ENCODE peak calls at places on chromosomes 4 and X, in seven cellular contexts. M, V, K, N, Q, B and H are unnamed samples.

GRCh38 chrX:24014388-24015018 is 12.5 kb downstream of the KLHL15 start:
- DNase-seq in M (no peak), V (no peak), K (no peak), N (no peak), Q (no peak), B (no peak), H (no peak)

GRCh38 chr4:10733016-10733415 is 48.4 kb upstream of the CLNK start:
- DNase-seq in M (no peak), V (no peak), K (no peak), N (no peak), Q (no peak), B (no peak), H (no peak)

GRCh38 chr4:159227378-159227777 is 124.5 kb downstream of the RAPGEF2 start:
- DNase-seq in M (no peak), V (no peak), K (no peak), N (no peak), Q (no peak), B (no peak), H (no peak)

GRCh38 chr4:55733874-55734437 is 85.6 kb upstream of the EXOC1L start:
- DNase-seq in M (peak; percentile 14), V (peak; percentile 20), K (peak; percentile 50), N (peak; percentile 61), Q (peak; percentile 8), B (peak; percentile 35), H (no peak)

GRCh38 chr4:15100994-15101695 is 98.9 kb downstream of the CPEB2 start:
- DNase-seq in M (no peak), V (no peak), K (peak; percentile 24), N (peak; percentile 8), Q (no peak), B (no peak), H (no peak)

GRCh38 chr4:177554966-177555574 is 112.8 kb upstream of the AGA start:
- DNase-seq in M (no peak), V (no peak), K (peak; percentile 63), N (peak; percentile 58), Q (peak; percentile 36), B (no peak), H (no peak)

GRCh38 chr4:111662496-111662895 is 482.8 kb upstream of the FAM241A start:
- DNase-seq in M (no peak), V (no peak), K (no peak), N (no peak), Q (no peak), B (no peak), H (no peak)

GRCh38 chrX:153297376-153297775 is 24.2 kb downstream of the PNMA6F start:
- DNase-seq in M (no peak), V (no peak), K (no peak), N (no peak), Q (no peak), B (no peak), H (no peak)

GRCh38 chr4:26145212-26145611 is 175.6 kb upstream of the RBPJ start:
- DNase-seq in M (no peak), V (no peak), K (no peak), N (no peak), Q (no peak), B (no peak), H (no peak)

GRCh38 chrX:110734894-110735541 is 60.6 kb downstream of the CHRDL1 start:
- DNase-seq in M (no peak), V (peak; percentile 38), K (peak; percentile 47), N (peak; percentile 52), Q (no peak), B (no peak), H (no peak)

GRCh38 chr4:89753601-89754066 is 83.3 kb downstream of the SNCA start:
- DNase-seq in M (no peak), V (peak; percentile 94), K (peak; percentile 98), N (peak; percentile 98), Q (no peak), B (no peak), H (no peak)

GRCh38 chr4:101667348-101667747 is 123.2 kb upstream of the BANK1 start:
- DNase-seq in M (no peak), V (no peak), K (no peak), N (peak; percentile 3), Q (no peak), B (no peak), H (no peak)

GRCh38 chr4:107183155-107183774 is 147.2 kb upstream of the DKK2 start:
- DNase-seq in M (no peak), V (peak; percentile 20), K (peak; percentile 79), N (peak; percentile 72), Q (peak; percentile 60), B (no peak), H (no peak)

GRCh38 chr4:184664445-184665210 is 15.1 kb downstream of the PRIMPOL start:
- DNase-seq in M (no peak), V (no peak), K (peak; percentile 52), N (peak; percentile 44), Q (peak; percentile 71), B (no peak), H (no peak)

GRCh38 chr4:104750008-104750407 is 255.3 kb upstream of the CXXC4 start:
- DNase-seq in M (no peak), V (no peak), K (no peak), N (no peak), Q (no peak), B (no peak), H (no peak)

DNA sequence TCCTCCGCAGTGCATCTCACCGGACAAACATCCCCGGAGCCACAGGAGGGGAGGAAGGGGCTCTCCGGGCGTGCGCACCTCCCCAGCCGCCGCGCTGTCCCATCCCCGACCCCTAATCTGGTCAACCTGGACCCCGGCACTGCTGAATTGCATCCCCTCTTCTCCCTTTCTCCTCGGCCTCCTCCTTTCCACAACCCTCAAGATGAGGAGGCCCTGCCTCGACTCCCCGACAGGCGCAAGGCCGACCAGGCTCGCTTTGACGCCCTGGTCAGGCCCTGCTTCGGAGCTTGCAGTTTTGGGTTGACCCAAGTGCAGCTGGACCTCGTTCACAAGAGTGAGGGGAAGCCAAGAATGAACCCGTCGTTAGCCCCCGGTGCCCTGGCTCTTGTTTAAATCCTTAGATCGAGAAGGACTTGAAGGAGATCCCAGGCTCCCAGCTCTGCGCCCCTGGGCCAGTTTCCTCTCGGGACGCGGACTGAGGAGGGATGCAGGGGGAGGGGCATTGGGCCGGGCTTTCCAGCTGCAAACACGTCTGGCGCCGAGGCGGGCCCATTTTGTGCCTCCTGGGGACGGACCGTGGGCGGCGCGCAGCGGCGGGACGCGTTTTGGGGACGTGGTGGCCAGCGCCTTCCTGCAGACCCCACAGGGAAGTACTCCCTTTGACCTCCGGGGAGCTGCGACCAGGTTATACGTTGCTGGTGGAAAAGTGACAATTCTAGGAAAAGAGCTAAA is 2.5 kb downstream of the PDGFRA start:
- DNase-seq in M (peak; percentile 78), V (no peak), K (peak; percentile 78), N (peak; percentile 74), Q (no peak), B (peak; percentile 76), H (peak; percentile 95)
- TF ChIP-seq CTCF in M (no peak), V (no peak), K (no peak), N (no peak), Q (no peak), B (no peak), H (no peak)

GRCh38 chr4:141657550-141657949 is 21.2 kb downstream of the IL15 start:
- DNase-seq in M (no peak), V (no peak), K (no peak), N (no peak), Q (no peak), B (no peak), H (no peak)
- TF ChIP-seq CTCF in M (no peak), V (no peak), K (no peak), N (no peak), Q (no peak), B (no peak), H (peak; percentile 8)

GRCh38 chrX:119880552-119881437 is 9.2 kb downstream of the NDUFA1 start:
- DNase-seq in M (no peak), V (no peak), K (peak; percentile 66), N (peak; percentile 61), Q (peak; percentile 72), B (no peak), H (no peak)
- TF ChIP-seq CTCF in M (no peak), V (peak; percentile 77), K (peak; percentile 67), N (peak; percentile 46), Q (peak; percentile 66), B (peak; percentile 59), H (peak; percentile 79)

DNA sequence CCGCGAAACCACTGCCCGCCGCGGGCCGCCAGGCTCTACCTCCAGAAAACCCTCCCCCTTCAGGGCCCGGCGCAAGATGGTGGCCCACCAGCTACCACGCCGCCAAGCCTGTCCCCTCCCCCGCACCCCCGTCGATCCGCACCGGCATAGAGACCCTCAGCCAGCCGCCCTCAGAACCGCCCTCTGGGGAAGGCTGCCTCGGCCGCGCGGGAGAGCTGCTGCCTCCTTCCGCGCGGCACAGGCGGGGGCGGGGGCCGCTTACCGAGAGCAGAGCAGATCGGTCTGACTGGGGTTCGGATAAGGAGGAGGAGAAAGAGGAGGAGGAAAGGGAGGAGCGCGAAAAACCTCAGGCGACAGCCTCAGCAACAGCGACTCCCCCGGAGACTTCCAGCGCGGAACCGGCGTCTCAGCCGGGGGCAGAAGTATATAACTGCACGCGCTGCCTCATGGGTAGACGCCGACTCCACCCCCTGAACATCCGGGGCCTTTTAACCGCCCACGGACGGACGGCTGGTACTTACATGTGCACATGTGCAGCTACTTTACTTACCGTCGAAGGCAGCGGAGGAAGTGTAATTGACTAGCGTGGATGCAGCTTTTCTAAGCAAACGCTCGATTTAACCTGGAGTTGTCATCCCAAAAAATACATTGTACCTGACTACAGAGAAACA is at the start of gene ZNF280C:
- DNase-seq in M (peak; percentile 84), V (peak; percentile 80), K (peak; percentile 95), N (peak; percentile 93), Q (peak; percentile 96), B (peak; percentile 89), H (peak; percentile 96)
- TF ChIP-seq CTCF in M (no peak), V (peak; percentile 41), K (peak; percentile 30), N (peak; percentile 13), Q (peak; percentile 20), B (peak; percentile 35), H (peak; percentile 65)

GRCh38 chr4:6956434-6957147 is 47.0 kb downstream of the TBC1D14 start:
- DNase-seq in M (no peak), V (no peak), K (no peak), N (no peak), Q (no peak), B (no peak), H (no peak)

GRCh38 chr4:6956087-6956433 is 46.4 kb downstream of the TBC1D14 start:
- DNase-seq in M (no peak), V (no peak), K (no peak), N (no peak), Q (no peak), B (no peak), H (no peak)

GRCh38 chr4:6957994-6958393 is 48.4 kb downstream of the TBC1D14 start:
- DNase-seq in M (no peak), V (no peak), K (no peak), N (no peak), Q (no peak), B (no peak), H (no peak)

GRCh38 chr4:6955261-6955911 is 45.8 kb downstream of the TBC1D14 start:
- DNase-seq in M (no peak), V (no peak), K (no peak), N (no peak), Q (no peak), B (no peak), H (no peak)

DNA sequence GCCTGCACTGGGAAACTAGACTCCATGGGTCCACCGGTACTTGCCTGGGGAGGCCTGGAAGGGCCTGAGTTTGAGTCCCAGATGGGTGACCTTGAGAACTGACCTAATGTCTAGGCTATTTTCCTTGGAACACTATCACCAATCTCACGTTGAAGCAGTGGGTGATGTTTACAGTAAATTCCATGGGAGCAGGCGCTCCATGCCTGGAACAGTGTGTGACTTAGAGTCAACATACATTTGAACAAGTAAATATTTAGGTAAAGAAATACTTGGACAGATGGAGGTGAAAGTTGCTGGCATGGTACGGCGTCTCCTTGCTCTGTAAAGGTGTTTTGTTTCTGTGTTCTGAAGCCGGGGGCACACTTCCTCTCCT is 47.5 kb downstream of the TBC1D14 start:
- DNase-seq in M (no peak), V (no peak), K (no peak), N (peak; percentile 82), Q (no peak), B (no peak), H (no peak)
- TF ChIP-seq CTCF in M (no peak), V (no peak), K (no peak), N (no peak), Q (no peak), B (no peak), H (no peak)